ENCODE peak calls at places on chromosomes 16 and 17, in five cellular contexts. D is IMR-90, O is GM12878, P is K562, I is A549. V is an unnamed sample.

GRCh38 chr17:48604770-48605329 is at the start of gene HOXB6:
- DNase-seq in I (peak), P (peak), O (no peak), D (no peak), V (no peak)

GRCh38 chr16:78244131-78244899 is 144.9 kb downstream of the WWOX start:
- DNase-seq in I (no peak), D (no peak), P (no peak), O (no peak), V (no peak)

GRCh38 chr16:62665269-62665668 is 629.0 kb upstream of the CDH8 start:
- DNase-seq in O (no peak), I (no peak), P (no peak), D (no peak), V (no peak)

GRCh38 chr17:30318190-30318589 is 15.7 kb downstream of the TMIGD1 start:
- DNase-seq in I (no peak), O (no peak), P (no peak), D (no peak), V (no peak)

GRCh38 chr17:78358538-78359215 is 1.2 kb downstream of the SOCS3 start:
- DNase-seq in D (peak), P (no peak), O (no peak), I (no peak), V (peak)

GRCh38 chr17:63024716-63025115 is 58.7 kb downstream of the TANC2 start:
- DNase-seq in I (no peak), O (no peak), D (peak), P (no peak), V (no peak)

GRCh38 chr17:82106697-82107305 is 8.8 kb upstream of the FASN start:
- DNase-seq in D (no peak), O (no peak), I (no peak), P (no peak), V (no peak)

GRCh38 chr17:3845361-3845753 is 689 bp downstream of the NCBP3 start:
- DNase-seq in P (peak), I (peak), D (no peak), O (no peak), V (no peak)

GRCh38 chr17:10738516-10739258 is 8.9 kb upstream of the TMEM220 start:
- DNase-seq in P (no peak), D (no peak), I (no peak), O (no peak), V (no peak)

GRCh38 chr16:88468289-88469129 is 15.4 kb downstream of the ZFPM1 start:
- DNase-seq in D (peak), O (no peak), P (peak), I (peak), V (peak)

GRCh38 chr17:51263001-51263400 is 2.7 kb downstream of the UTP18 start:
- DNase-seq in D (peak), P (no peak), O (no peak), I (no peak), V (no peak)

GRCh38 chr17:63275318-63275967 is 170.7 kb downstream of the CYB561 start:
- DNase-seq in D (peak), I (peak), O (no peak), P (peak), V (no peak)

GRCh38 chr16:55597928-55598327 is 31.4 kb downstream of the CAPNS2 start:
- DNase-seq in D (no peak), O (no peak), P (no peak), I (no peak), V (no peak)

GRCh38 chr17:82863941-82864720 is 24.3 kb upstream of the ZNF750 start:
- DNase-seq in O (peak), P (peak), D (peak), I (no peak), V (peak)

GRCh38 chr16:89623511-89624232 is 10.2 kb downstream of the DPEP1 start:
- DNase-seq in P (no peak), O (no peak), I (no peak), D (no peak), V (no peak)

GRCh38 chr16:19116711-19117449 is 3.1 kb downstream of the ITPRIPL2 start:
- DNase-seq in O (no peak), P (no peak), I (no peak), D (peak), V (no peak)
- TF ChIP-seq RCOR1 in O (no peak), P (no peak), I (no peak), D (no peak), V (no peak)

DNA sequence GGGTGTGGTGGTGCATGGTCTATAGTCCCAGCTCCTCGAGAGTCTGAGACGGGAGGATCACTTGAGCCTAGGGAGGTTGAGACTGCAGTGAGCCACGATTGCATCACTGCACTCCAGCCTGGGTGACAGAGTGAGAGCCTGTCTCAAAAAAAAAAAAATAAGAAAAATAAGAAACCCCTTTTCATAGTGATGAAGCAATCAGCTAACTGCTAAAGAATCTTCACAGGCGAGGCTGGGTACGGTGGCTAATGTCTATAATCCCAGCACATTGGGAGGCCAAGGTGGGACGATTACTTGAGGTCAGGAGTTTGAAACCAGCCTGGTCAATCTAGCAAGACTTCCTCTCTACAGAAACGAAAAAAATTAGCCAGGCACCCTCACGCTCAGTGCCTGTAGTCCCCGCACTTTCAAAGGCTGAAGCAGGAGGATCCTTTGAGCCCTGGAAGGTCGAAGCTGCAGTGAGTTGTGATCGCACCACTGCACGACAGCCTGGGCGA is 766 bp downstream of the SLFN12L start:
- DNase-seq in P (no peak), O (no peak), D (no peak), I (no peak), V (no peak)
- TF ChIP-seq RCOR1 in P (no peak), O (no peak), D (no peak), I (no peak), V (no peak)

GRCh38 chr16:27252206-27252585 is 16.4 kb downstream of the NSMCE1 start:
- DNase-seq in O (no peak), P (no peak), D (no peak), I (no peak), V (no peak)

GRCh38 chr16:27254262-27254811 is 14.2 kb downstream of the NSMCE1 start:
- DNase-seq in O (peak), I (no peak), D (no peak), P (no peak), V (no peak)

GRCh38 chr16:27251561-27252205 is 16.9 kb downstream of the NSMCE1 start:
- DNase-seq in P (no peak), O (no peak), D (no peak), I (no peak), V (no peak)

GRCh38 chr16:27256861-27257260 is 11.7 kb downstream of the NSMCE1 start:
- DNase-seq in D (no peak), I (no peak), O (no peak), P (no peak), V (no peak)

GRCh38 chr16:27253526-27253930 is 15.0 kb downstream of the NSMCE1 start:
- DNase-seq in P (no peak), O (no peak), D (peak), I (peak), V (no peak)
- TF ChIP-seq RCOR1 in P (no peak), O (no peak), D (no peak), I (no peak), V (no peak)

DNA sequence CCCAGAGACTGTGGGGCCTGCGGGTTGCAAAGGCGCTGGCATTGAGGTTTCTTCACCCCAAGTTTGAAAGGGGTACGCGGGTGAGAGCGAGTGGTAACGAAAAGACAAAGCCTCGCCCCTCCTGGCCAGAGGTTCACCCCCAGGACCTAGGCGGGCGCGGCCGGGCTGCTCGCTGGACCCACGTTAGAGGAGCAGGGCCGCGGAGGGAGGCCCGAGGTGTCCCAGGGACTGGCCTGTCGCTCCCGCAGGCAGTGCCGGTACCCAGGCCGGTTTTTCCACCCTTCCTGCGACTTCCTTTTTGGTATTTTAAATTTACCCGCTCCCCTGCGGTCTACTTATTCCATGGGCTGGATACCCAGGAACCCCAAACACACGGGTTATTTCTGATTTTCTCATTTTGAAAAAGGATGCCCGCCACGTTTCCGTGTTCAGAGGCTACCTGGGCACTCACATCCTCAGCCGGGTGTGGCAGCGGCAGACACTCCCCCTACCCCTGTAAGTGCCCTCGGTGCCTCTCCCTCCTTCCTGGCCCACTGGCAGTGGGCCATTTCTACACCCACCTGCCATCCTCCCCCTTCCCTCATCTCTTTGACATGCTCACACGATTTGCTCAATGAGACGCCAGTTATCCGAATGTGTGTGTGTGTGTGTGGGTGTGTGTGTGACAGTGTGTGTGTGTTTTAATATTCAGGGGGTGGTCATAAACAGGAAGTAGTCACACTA is 1.6 kb upstream of the FOXL1 start:
- DNase-seq in O (no peak), P (no peak), I (no peak), D (no peak), V (no peak)
- TF ChIP-seq RCOR1 in O (no peak), P (no peak), I (no peak), D (no peak), V (no peak)

DNA sequence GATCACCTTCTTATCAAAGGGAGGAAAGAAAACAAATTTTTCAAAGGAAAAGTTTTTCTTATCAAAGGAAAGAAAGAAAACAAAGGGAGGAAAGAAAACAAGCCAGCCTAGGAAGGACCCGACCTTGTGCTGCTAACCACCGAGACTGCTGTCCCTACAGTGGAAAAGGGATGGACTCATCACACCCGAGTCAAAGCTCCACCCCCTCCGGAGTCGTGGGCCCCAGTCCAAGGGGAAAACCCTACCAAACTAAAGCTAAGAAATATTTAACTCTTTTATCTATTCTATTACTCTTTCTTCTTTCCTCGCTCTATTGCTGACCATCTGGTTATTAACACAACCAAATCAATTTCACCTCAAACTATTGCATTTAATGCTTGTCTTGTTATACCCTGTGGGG is 6.1 kb upstream of the ENDOV start:
- DNase-seq in O (no peak), I (no peak), P (no peak), D (no peak), V (no peak)
- TF ChIP-seq RCOR1 in O (no peak), I (no peak), P (no peak), D (no peak), V (no peak)

GRCh38 chr17:60959011-60959410 is 281.4 kb downstream of the BCAS3 start:
- DNase-seq in P (no peak), O (no peak), I (no peak), D (peak), V (no peak)
- TF ChIP-seq RCOR1 in P (no peak), O (no peak), I (no peak), D (no peak), V (no peak)

GRCh38 chr17:56870163-56870651 is 36.3 kb downstream of the DGKE start:
- DNase-seq in O (peak), I (no peak), D (peak), P (no peak), V (no peak)
- TF ChIP-seq RCOR1 in O (no peak), I (no peak), D (no peak), P (no peak), V (no peak)

GRCh38 chr16:68908000-68908313 is 64.6 kb downstream of the TANGO6 start:
- DNase-seq in O (no peak), P (no peak), I (no peak), D (peak), V (no peak)
- TF ChIP-seq RCOR1 in O (no peak), P (no peak), I (no peak), D (no peak), V (no peak)